ENCODE peak calls at places on chromosome 6, in seven cellular contexts. R, G, W, Z, L, B and E are unnamed samples.

GRCh38 chr6:143754204-143754603 is 76.4 kb downstream of the PHACTR2 start:
- DNase-seq in R (no peak), G (no peak), Z (no peak), W (no peak), B (no peak), L (no peak), E (no peak)

GRCh38 chr6:167090171-167090570 is 32.7 kb upstream of the CCR6 start:
- DNase-seq in R (no peak), L (no peak), Z (no peak), W (no peak), G (no peak), B (no peak), E (no peak)

GRCh38 chr6:166025149-166025898 is 142.3 kb downstream of the TBXT start:
- DNase-seq in L (no peak), W (peak; percentile 91), R (no peak), G (no peak), Z (no peak), B (no peak), E (no peak)

GRCh38 chr6:71211799-71212198 is 76.8 kb upstream of the OGFRL1 start:
- DNase-seq in L (no peak), Z (no peak), B (no peak), G (no peak), W (no peak), R (no peak), E (no peak)

GRCh38 chr6:31573239-31574105 is 1.4 kb downstream of the LTA start:
- DNase-seq in G (no peak), W (no peak), Z (no peak), B (no peak), L (no peak), R (no peak), E (no peak)

GRCh38 chr6:37033255-37033654 is 27.8 kb downstream of the FGD2 start:
- DNase-seq in L (no peak), B (peak; percentile 57), R (no peak), Z (no peak), W (no peak), G (no peak), E (no peak)

GRCh38 chr6:43669922-43670622 is 17.5 kb downstream of the MRPS18A start:
- DNase-seq in Z (no peak), W (no peak), B (peak; percentile 15), R (no peak), G (no peak), L (no peak), E (no peak)

GRCh38 chr6:30171677-30172471 is 8.5 kb downstream of the TRIM15 start:
- DNase-seq in R (no peak), Z (no peak), G (no peak), B (no peak), L (no peak), W (no peak), E (no peak)

GRCh38 chr6:110518281-110518623 is 41.8 kb upstream of the SLC22A16 start:
- DNase-seq in W (no peak), L (peak; percentile 29), G (no peak), Z (no peak), R (no peak), B (no peak), E (no peak)

GRCh38 chr6:29709178-29709576 is 14.1 kb upstream of the HLA-F start:
- DNase-seq in B (no peak), G (no peak), L (no peak), Z (no peak), W (no peak), R (no peak), E (no peak)

GRCh38 chr6:147675281-147675680 is 166.8 kb downstream of the SAMD5 start:
- DNase-seq in W (peak; percentile 95), L (no peak), Z (no peak), B (no peak), R (no peak), G (no peak), E (no peak)